ENCODE peak calls at places on chromosomes 11 and 22, in six cellular contexts. W, Z, L, Y, R and K are unnamed samples.
A peak's percentile ranks its signal among the peaks of the same experiment; 100 is the strongest.

GRCh38 chr22:22408731-22409696 is 99.5 kb downstream of the ZNF280B start:
- DNase-seq in Y (peak; percentile 45), R (no peak), Z (peak; percentile 33), L (peak; percentile 87), W (peak; percentile 69), K (peak; percentile 51)

GRCh38 chr11:947744-948143 is 22.1 kb downstream of the AP2A2 start:
- DNase-seq in Y (peak; percentile 54), W (no peak), L (no peak), R (no peak), Z (no peak), K (no peak)

GRCh38 chr22:39299829-39300178 is 19.6 kb downstream of the RPL3 start:
- DNase-seq in Z (no peak), L (no peak), R (peak; percentile 48), Y (no peak), W (no peak), K (no peak)

GRCh38 chr22:39273950-39274887 is 29.4 kb upstream of the PDGFB start:
- DNase-seq in Y (no peak), L (peak; percentile 70), R (no peak), Z (no peak), W (no peak), K (no peak)

GRCh38 chr11:27471588-27472397 is 797 bp downstream of the LGR4 start:
- DNase-seq in L (peak; percentile 77), Z (no peak), R (no peak), W (peak; percentile 66), Y (no peak), K (peak; percentile 48)

GRCh38 chr11:66004186-66004585 is 1.9 kb downstream of the BANF1 start:
- DNase-seq in Z (no peak), W (no peak), Y (no peak), L (no peak), R (no peak), K (no peak)

GRCh38 chr11:72641900-72642814 is 32.1 kb downstream of the PDE2A start:
- DNase-seq in R (no peak), W (peak; percentile 76), L (peak; percentile 89), Z (no peak), Y (no peak), K (peak; percentile 37)

GRCh38 chr22:39300198-39300830 is 19.1 kb downstream of the RPL3 start:
- DNase-seq in L (no peak), W (no peak), R (no peak), Y (no peak), Z (no peak), K (peak; percentile 44)

GRCh38 chr11:110711776-110712642 is at the start of gene ARHGAP20:
- DNase-seq in L (peak; percentile 66), Y (peak; percentile 6), W (peak; percentile 80), Z (no peak), R (no peak), K (peak; percentile 71)

GRCh38 chr11:134584001-134584561 is 172.0 kb upstream of the B3GAT1 start:
- DNase-seq in Z (no peak), L (no peak), W (peak; percentile 43), R (no peak), Y (no peak), K (no peak)

GRCh38 chr22:41256254-41256897 is 15.6 kb upstream of the CHADL start:
- DNase-seq in Y (no peak), W (no peak), L (no peak), R (no peak), Z (no peak), K (no peak)

GRCh38 chr22:42946551-42947198 is 68.3 kb downstream of the PACSIN2 start:
- DNase-seq in Z (no peak), L (no peak), R (no peak), W (no peak), Y (no peak), K (no peak)
- TF ChIP-seq ATF3 in Z (no peak), L (no peak), R (no peak), W (no peak), Y (no peak), K (no peak)

DNA sequence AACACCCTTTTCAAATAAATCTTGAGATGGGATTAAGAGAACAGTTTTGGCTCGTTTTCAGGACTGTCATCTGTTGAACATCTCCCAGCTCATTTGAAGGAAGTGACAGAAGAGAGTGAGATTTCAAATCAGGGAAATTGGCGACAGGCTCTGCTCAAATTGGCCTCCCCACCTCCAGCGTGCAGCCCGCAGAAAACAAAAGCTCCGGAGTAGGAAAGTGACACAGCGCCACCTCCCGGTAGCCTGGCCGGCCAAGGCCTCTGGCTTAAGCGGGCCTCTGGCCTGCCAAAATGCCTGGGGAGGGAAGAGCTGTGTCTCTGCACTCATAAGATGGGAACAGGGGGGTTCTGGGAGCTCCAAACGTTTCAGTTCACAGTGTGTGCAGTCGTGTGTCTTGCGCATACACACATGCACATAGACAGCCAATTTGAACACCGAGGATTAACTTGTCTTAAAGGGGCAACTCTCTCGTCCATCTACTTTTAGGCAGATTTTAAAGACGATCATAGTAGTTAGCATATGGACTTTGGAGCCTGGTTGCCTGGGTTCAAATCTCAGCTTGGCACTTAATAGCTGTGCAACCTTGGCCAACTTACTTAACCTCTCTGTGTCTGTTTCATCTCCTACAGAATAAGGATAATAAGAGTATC is 132.7 kb upstream of the RCN1 start:
- DNase-seq in R (peak; percentile 9), Z (peak; percentile 40), Y (peak; percentile 15), W (peak; percentile 97), L (peak; percentile 70), K (peak; percentile 90)
- TF ChIP-seq ATF3 in R (no peak), Z (no peak), Y (no peak), W (peak; percentile 30), L (no peak), K (no peak)

GRCh38 chr22:49327411-49327810 is 500.3 kb downstream of the BRD1 start:
- DNase-seq in Y (no peak), R (no peak), L (no peak), Z (no peak), W (no peak), K (no peak)
- TF ChIP-seq ATF3 in Y (no peak), R (no peak), L (no peak), Z (no peak), W (no peak), K (no peak)

DNA sequence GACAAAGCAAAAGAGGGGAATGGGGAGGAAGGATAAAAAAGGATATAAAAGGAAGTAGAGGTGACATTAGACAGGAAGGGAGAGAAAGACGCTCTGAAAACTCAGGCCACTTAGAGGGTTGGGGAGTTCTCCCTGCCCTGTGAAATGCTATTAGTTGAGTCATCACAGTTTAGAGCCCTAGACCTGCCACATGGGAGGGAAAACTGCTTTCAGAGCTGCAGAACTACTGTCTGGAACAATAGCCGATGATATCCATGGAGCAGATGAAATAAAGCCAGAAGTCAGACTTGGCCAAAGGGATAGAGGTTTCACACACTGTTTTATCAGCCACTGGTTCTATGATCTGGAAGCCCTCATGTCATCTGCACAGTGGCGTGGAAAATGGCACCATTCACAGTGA is 157.9 kb downstream of the NCAM1 start:
- DNase-seq in L (no peak), R (no peak), Y (no peak), Z (no peak), W (no peak), K (no peak)
- TF ChIP-seq ATF3 in L (no peak), R (no peak), Y (no peak), Z (no peak), W (no peak), K (no peak)

DNA sequence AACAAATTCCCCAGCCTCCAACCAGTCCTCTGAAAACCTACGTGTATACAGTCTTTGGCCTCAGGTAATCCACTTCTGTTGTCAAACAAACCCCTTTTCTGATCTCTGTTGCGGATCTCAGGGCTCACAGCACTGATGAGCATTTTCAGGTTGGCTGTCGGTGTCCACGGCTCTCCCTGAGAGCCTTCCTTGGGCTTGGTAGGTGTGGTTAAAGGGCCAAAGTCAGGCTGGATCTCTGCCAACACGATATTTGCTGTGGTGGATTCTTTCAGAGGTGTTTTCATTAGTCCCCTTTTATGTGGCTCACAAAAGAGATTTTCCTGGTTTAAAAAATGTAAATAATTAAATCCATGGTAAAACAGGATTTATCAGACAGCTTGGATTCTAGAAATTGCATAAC is 2.9 kb downstream of the E2F8 start:
- DNase-seq in Z (no peak), L (no peak), W (no peak), Y (peak; percentile 66), R (no peak), K (no peak)
- TF ChIP-seq ATF3 in Z (no peak), L (no peak), W (no peak), Y (no peak), R (no peak), K (no peak)

GRCh38 chr11:8167796-8168195 is 1.0 kb downstream of the RIC3 start:
- DNase-seq in L (no peak), Z (no peak), W (no peak), R (no peak), Y (no peak), K (no peak)

DNA sequence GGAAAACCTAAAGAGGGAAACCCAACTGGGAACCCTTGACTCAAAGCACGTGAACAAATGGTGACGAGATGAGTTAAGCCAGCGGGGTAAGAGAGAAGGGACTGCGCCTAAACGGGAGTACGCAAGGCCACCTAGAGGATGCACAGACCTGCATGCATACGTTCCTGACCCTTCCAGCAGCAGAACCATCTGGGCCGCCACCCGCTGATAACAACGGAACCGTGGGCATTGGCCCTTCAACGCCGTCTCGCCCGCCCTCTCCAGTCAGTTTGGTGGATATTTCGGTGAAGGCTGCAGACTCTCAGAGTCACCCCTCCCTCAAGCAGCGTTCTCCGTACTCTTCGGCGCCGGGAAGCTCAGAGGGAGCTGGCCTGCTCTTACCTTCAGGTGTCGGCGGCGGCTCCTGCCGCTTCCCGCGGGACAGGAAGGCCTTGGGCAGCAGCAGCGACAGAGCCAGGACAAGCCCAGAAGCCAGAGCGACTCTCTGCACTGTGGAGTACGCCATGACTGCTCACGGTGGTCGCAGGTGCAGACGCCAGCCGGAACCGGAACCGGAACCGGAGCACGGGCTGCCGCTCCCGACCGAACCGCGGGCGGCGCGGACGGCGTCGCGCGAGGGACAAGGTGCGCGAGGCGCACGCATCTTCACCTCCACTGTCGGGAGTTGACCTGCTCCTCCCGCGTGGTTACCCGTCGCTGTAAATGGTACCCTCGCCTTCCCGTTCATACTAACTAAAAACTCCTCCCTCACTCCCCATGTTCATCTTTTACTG is at the start of gene RIC3:
- DNase-seq in Y (no peak), W (peak; percentile 80), R (no peak), Z (no peak), L (no peak), K (peak; percentile 61)
- TF ChIP-seq ATF3 in Y (no peak), W (no peak), R (no peak), Z (no peak), L (no peak), K (no peak)

GRCh38 chr11:109338131-109338530 is 83.9 kb upstream of the C11orf87 start:
- DNase-seq in Z (no peak), W (no peak), L (no peak), R (no peak), Y (no peak), K (no peak)
- TF ChIP-seq ATF3 in Z (no peak), W (no peak), L (no peak), R (no peak), Y (no peak), K (no peak)